ENCODE peak calls at places on chromosomes 1 and 21, in seven cellular contexts. One of them, this sample, is unnamed. For H3K27me3, the result is how much of the 10 kb centered on the place peaks cover.

GRCh38 chr1:86779308-86780191 is 75.2 kb downstream of the SH3GLB1 start:
- DNase-seq in esophagus squamous epithelium: no peak
- DNase-seq in brain microvascular endothelial cell: peak
- DNase-seq in uterus: no peak
- DNase-seq in left ventricle myocardium inferior: no peak
- DNase-seq in body of pancreas: no peak
- DNase-seq in fibroblast of lung: peak
- DNase-seq in this sample: no peak

GRCh38 chr1:247332215-247332900 is 691 bp upstream of the ZNF496 start:
- DNase-seq in fibroblast of lung: peak
- DNase-seq in esophagus squamous epithelium: peak
- DNase-seq in brain microvascular endothelial cell: no peak
- DNase-seq in uterus: peak
- DNase-seq in body of pancreas: peak
- DNase-seq in left ventricle myocardium inferior: peak
- DNase-seq in this sample: peak

GRCh38 chr1:151238467-151238739 is 16.1 kb upstream of the PSMD4 start:
- DNase-seq in uterus: no peak
- DNase-seq in left ventricle myocardium inferior: no peak
- DNase-seq in body of pancreas: no peak
- DNase-seq in brain microvascular endothelial cell: peak
- DNase-seq in fibroblast of lung: peak
- DNase-seq in esophagus squamous epithelium: no peak
- DNase-seq in this sample: no peak

GRCh38 chr1:169163059-169163458 is 56.6 kb downstream of the ATP1B1 start:
- DNase-seq in brain microvascular endothelial cell: peak
- DNase-seq in body of pancreas: no peak
- DNase-seq in left ventricle myocardium inferior: no peak
- DNase-seq in fibroblast of lung: no peak
- DNase-seq in esophagus squamous epithelium: no peak
- DNase-seq in uterus: no peak
- DNase-seq in this sample: no peak

GRCh38 chr21:37220433-37220980 is 46.6 kb downstream of the VPS26C start:
- DNase-seq in brain microvascular endothelial cell: peak
- DNase-seq in fibroblast of lung: peak
- DNase-seq in esophagus squamous epithelium: no peak
- DNase-seq in left ventricle myocardium inferior: no peak
- DNase-seq in body of pancreas: peak
- DNase-seq in uterus: no peak
- DNase-seq in this sample: no peak

GRCh38 chr1:112711041-112711440 is 4.1 kb downstream of the PPM1J start:
- DNase-seq in esophagus squamous epithelium: no peak
- DNase-seq in uterus: no peak
- DNase-seq in fibroblast of lung: no peak
- DNase-seq in left ventricle myocardium inferior: no peak
- DNase-seq in body of pancreas: no peak
- DNase-seq in brain microvascular endothelial cell: no peak
- DNase-seq in this sample: no peak

GRCh38 chr1:202700061-202700460 is 10.2 kb downstream of the SYT2 start:
- DNase-seq in esophagus squamous epithelium: no peak
- DNase-seq in uterus: no peak
- DNase-seq in fibroblast of lung: no peak
- DNase-seq in left ventricle myocardium inferior: no peak
- DNase-seq in brain microvascular endothelial cell: no peak
- DNase-seq in body of pancreas: no peak
- DNase-seq in this sample: no peak

GRCh38 chr1:168150283-168150682 is 13.6 kb upstream of the GPR161 start:
- DNase-seq in fibroblast of lung: no peak
- DNase-seq in body of pancreas: no peak
- DNase-seq in uterus: no peak
- DNase-seq in brain microvascular endothelial cell: no peak
- DNase-seq in left ventricle myocardium inferior: no peak
- DNase-seq in esophagus squamous epithelium: no peak
- DNase-seq in this sample: no peak

GRCh38 chr1:27536767-27537166 is 46.8 kb upstream of the WASF2 start:
- DNase-seq in body of pancreas: peak
- DNase-seq in uterus: peak
- DNase-seq in fibroblast of lung: peak
- DNase-seq in esophagus squamous epithelium: no peak
- DNase-seq in brain microvascular endothelial cell: peak
- DNase-seq in left ventricle myocardium inferior: peak
- DNase-seq in this sample: peak

GRCh38 chr1:153261793-153262371 is 2.4 kb downstream of the LORICRIN start:
- DNase-seq in left ventricle myocardium inferior: no peak
- DNase-seq in esophagus squamous epithelium: no peak
- DNase-seq in brain microvascular endothelial cell: no peak
- DNase-seq in body of pancreas: no peak
- DNase-seq in fibroblast of lung: no peak
- DNase-seq in uterus: no peak
- DNase-seq in this sample: no peak
- H3K27me3 ChIP-seq in left ventricle myocardium inferior: half or more
- H3K27me3 ChIP-seq in esophagus squamous epithelium: under half
- H3K27me3 ChIP-seq in brain microvascular endothelial cell: under half
- H3K27me3 ChIP-seq in body of pancreas: under half
- H3K27me3 ChIP-seq in fibroblast of lung: under half
- H3K27me3 ChIP-seq in uterus: under half
- H3K27me3 ChIP-seq in this sample: under half

GRCh38 chr1:109229531-109230127 is 15.9 kb downstream of the SARS1 start:
- DNase-seq in fibroblast of lung: no peak
- DNase-seq in esophagus squamous epithelium: no peak
- DNase-seq in uterus: no peak
- DNase-seq in body of pancreas: no peak
- DNase-seq in brain microvascular endothelial cell: no peak
- DNase-seq in left ventricle myocardium inferior: no peak
- DNase-seq in this sample: no peak

GRCh38 chr1:109225248-109226077 is 11.7 kb downstream of the SARS1 start:
- DNase-seq in esophagus squamous epithelium: no peak
- DNase-seq in brain microvascular endothelial cell: no peak
- DNase-seq in left ventricle myocardium inferior: no peak
- DNase-seq in fibroblast of lung: no peak
- DNase-seq in uterus: no peak
- DNase-seq in body of pancreas: no peak
- DNase-seq in this sample: no peak

GRCh38 chr1:109226078-109226445 is 12.3 kb downstream of the SARS1 start:
- DNase-seq in esophagus squamous epithelium: no peak
- DNase-seq in body of pancreas: no peak
- DNase-seq in brain microvascular endothelial cell: no peak
- DNase-seq in left ventricle myocardium inferior: no peak
- DNase-seq in uterus: no peak
- DNase-seq in fibroblast of lung: no peak
- DNase-seq in this sample: no peak

GRCh38 chr1:109231085-109231484 is 17.4 kb downstream of the SARS1 start:
- DNase-seq in esophagus squamous epithelium: no peak
- DNase-seq in fibroblast of lung: no peak
- DNase-seq in uterus: no peak
- DNase-seq in left ventricle myocardium inferior: no peak
- DNase-seq in body of pancreas: no peak
- DNase-seq in brain microvascular endothelial cell: no peak
- DNase-seq in this sample: no peak

DNA sequence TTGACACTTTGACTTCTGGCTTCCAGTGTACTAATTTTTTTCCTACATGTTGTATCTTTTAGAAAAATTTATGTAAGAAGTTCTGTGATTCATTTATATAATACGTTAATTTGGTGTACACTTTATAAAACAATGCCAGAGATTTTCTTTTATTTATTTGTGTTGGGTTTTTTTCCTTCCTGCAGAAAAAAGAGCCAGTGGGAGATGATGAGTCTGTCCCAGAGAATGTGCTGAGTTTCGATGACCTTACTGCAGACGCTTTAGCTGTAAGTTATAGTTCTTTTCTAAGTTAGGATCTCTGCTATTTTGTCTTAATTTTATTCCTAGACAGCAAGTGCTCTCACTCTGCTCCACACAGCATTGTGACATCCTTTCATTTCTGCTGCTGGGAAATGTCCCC is 14.4 kb downstream of the SARS1 start:
- DNase-seq in fibroblast of lung: no peak
- DNase-seq in esophagus squamous epithelium: no peak
- DNase-seq in left ventricle myocardium inferior: no peak
- DNase-seq in brain microvascular endothelial cell: no peak
- DNase-seq in uterus: no peak
- DNase-seq in body of pancreas: no peak
- DNase-seq in this sample: no peak
- TF ChIP-seq CTCF in fibroblast of lung: no peak
- TF ChIP-seq CTCF in esophagus squamous epithelium: no peak
- TF ChIP-seq CTCF in left ventricle myocardium inferior: no peak
- TF ChIP-seq CTCF in brain microvascular endothelial cell: no peak
- TF ChIP-seq CTCF in uterus: no peak
- TF ChIP-seq CTCF in body of pancreas: no peak
- TF ChIP-seq CTCF in this sample: no peak

GRCh38 chr1:25531082-25531461 is 12.3 kb upstream of the LDLRAP1 start:
- DNase-seq in esophagus squamous epithelium: no peak
- DNase-seq in body of pancreas: no peak
- DNase-seq in left ventricle myocardium inferior: no peak
- DNase-seq in fibroblast of lung: no peak
- DNase-seq in brain microvascular endothelial cell: no peak
- DNase-seq in uterus: no peak
- DNase-seq in this sample: no peak

GRCh38 chr1:25528881-25529517 is 14.4 kb upstream of the LDLRAP1 start:
- DNase-seq in uterus: no peak
- DNase-seq in body of pancreas: no peak
- DNase-seq in esophagus squamous epithelium: no peak
- DNase-seq in fibroblast of lung: no peak
- DNase-seq in brain microvascular endothelial cell: no peak
- DNase-seq in left ventricle myocardium inferior: no peak
- DNase-seq in this sample: no peak

GRCh38 chr1:25529518-25530347 is 13.7 kb upstream of the LDLRAP1 start:
- DNase-seq in fibroblast of lung: no peak
- DNase-seq in uterus: no peak
- DNase-seq in body of pancreas: no peak
- DNase-seq in esophagus squamous epithelium: no peak
- DNase-seq in brain microvascular endothelial cell: no peak
- DNase-seq in left ventricle myocardium inferior: no peak
- DNase-seq in this sample: no peak

GRCh38 chr1:25527946-25528595 is 15.3 kb upstream of the LDLRAP1 start:
- DNase-seq in fibroblast of lung: no peak
- DNase-seq in left ventricle myocardium inferior: no peak
- DNase-seq in uterus: no peak
- DNase-seq in body of pancreas: no peak
- DNase-seq in brain microvascular endothelial cell: no peak
- DNase-seq in esophagus squamous epithelium: no peak
- DNase-seq in this sample: no peak

GRCh38 chr1:25530348-25531081 is 12.9 kb upstream of the LDLRAP1 start:
- DNase-seq in brain microvascular endothelial cell: no peak
- DNase-seq in fibroblast of lung: no peak
- DNase-seq in uterus: no peak
- DNase-seq in left ventricle myocardium inferior: no peak
- DNase-seq in body of pancreas: no peak
- DNase-seq in esophagus squamous epithelium: no peak
- DNase-seq in this sample: no peak
- H3K27ac ChIP-seq in brain microvascular endothelial cell: no peak
- H3K27ac ChIP-seq in fibroblast of lung: no peak
- H3K27ac ChIP-seq in uterus: no peak
- H3K27ac ChIP-seq in left ventricle myocardium inferior: no peak
- H3K27ac ChIP-seq in body of pancreas: no peak
- H3K27ac ChIP-seq in esophagus squamous epithelium: no peak
- H3K27ac ChIP-seq in this sample: no peak

GRCh38 chr1:6761338-6761737 is 23.9 kb upstream of the CAMTA1 start:
- DNase-seq in fibroblast of lung: no peak
- DNase-seq in esophagus squamous epithelium: no peak
- DNase-seq in brain microvascular endothelial cell: no peak
- DNase-seq in body of pancreas: no peak
- DNase-seq in uterus: no peak
- DNase-seq in left ventricle myocardium inferior: no peak
- DNase-seq in this sample: no peak

GRCh38 chr1:6756455-6756854 is 28.8 kb upstream of the CAMTA1 start:
- DNase-seq in esophagus squamous epithelium: no peak
- DNase-seq in uterus: no peak
- DNase-seq in fibroblast of lung: no peak
- DNase-seq in body of pancreas: no peak
- DNase-seq in left ventricle myocardium inferior: no peak
- DNase-seq in brain microvascular endothelial cell: no peak
- DNase-seq in this sample: no peak

GRCh38 chr1:6762060-6762459 is 23.2 kb upstream of the CAMTA1 start:
- DNase-seq in fibroblast of lung: no peak
- DNase-seq in brain microvascular endothelial cell: no peak
- DNase-seq in uterus: no peak
- DNase-seq in body of pancreas: no peak
- DNase-seq in esophagus squamous epithelium: no peak
- DNase-seq in left ventricle myocardium inferior: no peak
- DNase-seq in this sample: no peak

GRCh38 chr1:6753320-6754140 is 31.7 kb upstream of the CAMTA1 start:
- DNase-seq in uterus: no peak
- DNase-seq in esophagus squamous epithelium: no peak
- DNase-seq in left ventricle myocardium inferior: no peak
- DNase-seq in body of pancreas: no peak
- DNase-seq in brain microvascular endothelial cell: no peak
- DNase-seq in fibroblast of lung: no peak
- DNase-seq in this sample: no peak

GRCh38 chr1:6757719-6758435 is 27.4 kb upstream of the CAMTA1 start:
- DNase-seq in left ventricle myocardium inferior: no peak
- DNase-seq in uterus: no peak
- DNase-seq in body of pancreas: no peak
- DNase-seq in esophagus squamous epithelium: no peak
- DNase-seq in fibroblast of lung: no peak
- DNase-seq in brain microvascular endothelial cell: no peak
- DNase-seq in this sample: no peak
- H3K27me3 ChIP-seq in left ventricle myocardium inferior: under half
- H3K27me3 ChIP-seq in uterus: under half
- H3K27me3 ChIP-seq in body of pancreas: under half
- H3K27me3 ChIP-seq in esophagus squamous epithelium: under half
- H3K27me3 ChIP-seq in fibroblast of lung: under half
- H3K27me3 ChIP-seq in brain microvascular endothelial cell: under half
- H3K27me3 ChIP-seq in this sample: under half

DNA sequence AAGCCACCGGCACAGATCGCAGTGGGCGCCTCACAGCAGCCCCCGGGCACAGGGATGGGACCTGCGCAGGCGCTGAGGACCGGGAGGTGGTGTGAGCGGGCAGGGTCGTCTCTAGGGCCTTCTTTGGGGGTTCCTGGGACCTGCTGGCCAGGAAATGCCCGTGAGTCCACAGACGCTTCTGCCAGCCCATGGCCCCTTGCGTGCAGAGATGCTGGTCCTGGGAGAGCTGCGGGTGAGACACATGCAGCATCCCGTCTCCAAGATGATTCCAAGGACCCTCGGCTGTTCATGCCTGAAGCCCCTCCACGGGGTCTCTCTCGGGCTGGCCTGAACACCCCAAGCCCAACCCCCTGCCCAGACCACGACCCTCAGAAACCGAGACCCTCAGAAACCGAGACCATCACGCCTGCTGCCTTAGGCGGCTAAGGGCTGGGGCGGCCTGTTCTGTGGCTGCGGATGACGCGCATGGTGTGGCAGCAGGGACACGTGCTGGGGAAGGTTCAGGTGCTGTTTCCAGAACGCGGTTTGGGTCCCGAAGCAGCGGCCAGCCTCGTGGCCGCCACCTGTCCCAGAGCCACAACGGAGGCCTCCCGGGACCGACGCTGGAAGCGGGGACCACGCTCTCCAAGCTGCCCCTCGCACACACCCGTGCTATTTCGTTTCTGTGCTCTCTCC is 23.0 kb downstream of the CFAP74 start:
- DNase-seq in fibroblast of lung: no peak
- DNase-seq in brain microvascular endothelial cell: no peak
- DNase-seq in left ventricle myocardium inferior: no peak
- DNase-seq in esophagus squamous epithelium: no peak
- DNase-seq in body of pancreas: no peak
- DNase-seq in uterus: no peak
- DNase-seq in this sample: no peak
- TF ChIP-seq CTCF in fibroblast of lung: no peak
- TF ChIP-seq CTCF in brain microvascular endothelial cell: no peak
- TF ChIP-seq CTCF in left ventricle myocardium inferior: no peak
- TF ChIP-seq CTCF in esophagus squamous epithelium: no peak
- TF ChIP-seq CTCF in body of pancreas: no peak
- TF ChIP-seq CTCF in uterus: no peak
- TF ChIP-seq CTCF in this sample: no peak

GRCh38 chr1:64935551-64936158 is 30.7 kb downstream of the JAK1 start:
- DNase-seq in uterus: no peak
- DNase-seq in fibroblast of lung: no peak
- DNase-seq in brain microvascular endothelial cell: no peak
- DNase-seq in body of pancreas: no peak
- DNase-seq in esophagus squamous epithelium: no peak
- DNase-seq in left ventricle myocardium inferior: no peak
- DNase-seq in this sample: no peak
- H3K27ac ChIP-seq in uterus: peak
- H3K27ac ChIP-seq in fibroblast of lung: no peak
- H3K27ac ChIP-seq in brain microvascular endothelial cell: peak
- H3K27ac ChIP-seq in body of pancreas: no peak
- H3K27ac ChIP-seq in esophagus squamous epithelium: no peak
- H3K27ac ChIP-seq in left ventricle myocardium inferior: peak
- H3K27ac ChIP-seq in this sample: no peak

This sample was measured in heart right ventricle.